ENCODE peak calls at places on chromosomes 6 and 20, in nine cellular contexts. Y is CD8-positive, alpha-beta T cell; O is HT1080; B is left kidney; D is activated CD8-positive, alpha-beta memory T cell treated with anti-CD3 and anti-CD28 coated beads, Interleukin-2, amount 10 ng/mL, durations not matched to agents 7 days and 5 days; P is activated B cell treated with CpG ODN at 0.5 μM for 24 hours; X is mucosa of descending colon; L is activated T-cell treated with anti-CD3 and anti-CD28 coated beads, Interleukin-2, amount 50 U/mL, for 1 hour; V is left ventricle myocardium inferior. K is an unnamed sample.

GRCh38 chr6:132830236-132830799 is 15.9 kb downstream of the RPS12 start:
- DNase-seq in O (peak), V (no peak), Y (no peak), L (no peak), P (no peak), D (no peak), B (peak), X (no peak), K (no peak)

GRCh38 chr20:528923-529594 is 14.5 kb downstream of the CSNK2A1 start:
- DNase-seq in D (no peak), B (no peak), Y (no peak), X (no peak), P (no peak), O (peak), L (no peak), V (no peak), K (peak)

GRCh38 chr6:129732542-129732941 is 22.6 kb upstream of the ARHGAP18 start:
- DNase-seq in D (no peak), O (no peak), L (no peak), P (no peak), Y (no peak), V (no peak), B (no peak), X (no peak), K (no peak)

GRCh38 chr6:169452117-169452868 is 198.6 kb upstream of the THBS2 start:
- DNase-seq in L (no peak), B (peak), D (no peak), V (peak), X (peak), Y (no peak), P (no peak), O (peak), K (no peak)

GRCh38 chr20:12265662-12266061 is 348.0 kb downstream of the BTBD3 start:
- DNase-seq in L (no peak), B (no peak), X (no peak), O (no peak), Y (no peak), D (no peak), V (no peak), P (no peak), K (no peak)

GRCh38 chr6:15504581-15505350 is 158.1 kb downstream of the DTNBP1 start:
- DNase-seq in P (no peak), X (peak), V (peak), D (no peak), B (peak), L (no peak), Y (no peak), O (peak), K (peak)

GRCh38 chr6:54970337-54970736 is 123.8 kb downstream of the FAM83B start:
- DNase-seq in X (no peak), P (no peak), B (no peak), O (peak), V (no peak), Y (no peak), L (no peak), D (no peak), K (no peak)

GRCh38 chr20:62952373-62953166 is at the start of gene SLC17A9:
- DNase-seq in V (peak), P (peak), L (peak), Y (no peak), D (peak), B (peak), X (peak), O (no peak), K (no peak)

GRCh38 chr6:30615958-30616810 is 859 bp downstream of the PPP1R10 start:
- DNase-seq in V (no peak), P (peak), X (no peak), D (no peak), O (peak), L (peak), Y (peak), B (peak), K (no peak)

GRCh38 chr6:45420909-45421699 is 43.4 kb upstream of the SUPT3H start:
- DNase-seq in O (no peak), V (no peak), X (no peak), D (no peak), Y (no peak), L (no peak), P (no peak), B (no peak), K (no peak)

GRCh38 chr6:134797400-134798113 is 152.3 kb downstream of the ALDH8A1 start:
- DNase-seq in P (no peak), O (no peak), D (no peak), Y (no peak), V (no peak), B (peak), X (no peak), L (no peak), K (no peak)

GRCh38 chr6:88722691-88723090 is 240.7 kb downstream of the RNGTT start:
- DNase-seq in D (no peak), L (no peak), O (no peak), Y (no peak), V (no peak), B (no peak), P (no peak), X (no peak), K (no peak)

GRCh38 chr6:35471836-35472345 is 3.7 kb downstream of the RPL10A start:
- DNase-seq in B (no peak), X (no peak), V (no peak), Y (no peak), D (no peak), P (no peak), O (no peak), L (no peak), K (no peak)

GRCh38 chr6:25583099-25583498 is 68.9 kb upstream of the SCGN start:
- DNase-seq in O (peak), D (peak), V (no peak), L (no peak), X (no peak), B (no peak), Y (no peak), P (no peak), K (no peak)

GRCh38 chr20:53865905-53866786 is 204.2 kb downstream of the BCAS1 start:
- DNase-seq in L (no peak), B (peak), Y (no peak), V (no peak), D (no peak), X (no peak), O (peak), P (no peak), K (peak)

GRCh38 chr6:34535646-34536045 is 20.5 kb downstream of the SPDEF start:
- DNase-seq in P (no peak), Y (no peak), X (no peak), D (no peak), L (no peak), O (no peak), V (no peak), B (no peak), K (no peak)

GRCh38 chr6:39926668-39927067 is 7.6 kb downstream of the MOCS1 start:
- DNase-seq in V (no peak), O (peak), D (no peak), P (no peak), B (no peak), X (no peak), L (no peak), Y (no peak), K (no peak)

GRCh38 chr6:12012231-12012565 is at the start of gene HIVEP1:
- DNase-seq in X (peak), B (peak), P (no peak), D (peak), Y (no peak), L (no peak), V (peak), O (no peak), K (no peak)

GRCh38 chr6:69138893-69139494 is 503.9 kb downstream of the ADGRB3 start:
- DNase-seq in L (no peak), D (no peak), Y (no peak), V (peak), O (peak), X (no peak), P (no peak), B (no peak), K (no peak)

GRCh38 chr20:47456041-47456537 is 45.6 kb upstream of the NCOA3 start:
- DNase-seq in O (no peak), X (no peak), P (no peak), Y (no peak), D (no peak), L (no peak), V (no peak), B (no peak), K (no peak)

GRCh38 chr20:47558699-47559098 is 57.0 kb downstream of the NCOA3 start:
- DNase-seq in D (no peak), V (no peak), O (no peak), P (no peak), B (no peak), L (no peak), X (no peak), Y (no peak), K (no peak)

GRCh38 chr20:33167859-33168258 is at the start of gene BPIFA2:
- DNase-seq in O (no peak), Y (no peak), X (no peak), P (no peak), D (no peak), B (no peak), L (no peak), V (no peak), K (no peak)

GRCh38 chr6:140977425-140977824 is 1155.3 kb upstream of the GJE1 start:
- DNase-seq in L (no peak), O (no peak), P (no peak), D (no peak), V (no peak), X (no peak), B (no peak), Y (no peak), K (no peak)

GRCh38 chr6:170007468-170008240 is 256.2 kb downstream of the ERMARD start:
- DNase-seq in Y (no peak), O (no peak), X (no peak), V (no peak), B (peak), L (no peak), P (no peak), D (peak), K (no peak)

K was measured in HS-5.